ENCODE peak calls at places on chromosomes 11 and 22, in seven cellular contexts. V, D, T, Y, S, O and F are unnamed samples. For H3K36me3, the result is how much of the 10 kb centered on the place peaks cover.

GRCh38 chr22:36423461-36424404 is 36.0 kb upstream of the MYH9 start:
- DNase-seq in D (no peak), O (peak), Y (no peak), V (no peak), S (no peak), T (no peak), F (no peak)

GRCh38 chr11:8865304-8865703 is 45.7 kb upstream of the AKIP1 start:
- DNase-seq in V (no peak), O (no peak), T (no peak), S (no peak), Y (no peak), D (no peak), F (no peak)

GRCh38 chr22:44464000-44464399 is 34.0 kb downstream of the RTL6 start:
- DNase-seq in S (no peak), D (no peak), Y (no peak), T (no peak), O (no peak), V (no peak), F (no peak)

GRCh38 chr11:118108513-118108912 is 21.8 kb upstream of the SMIM35 start:
- DNase-seq in T (no peak), Y (no peak), S (no peak), D (no peak), O (no peak), V (no peak), F (no peak)

GRCh38 chr11:16356057-16356750 is at the start of gene SOX6:
- DNase-seq in V (no peak), D (no peak), Y (no peak), S (no peak), O (peak), T (no peak), F (no peak)

GRCh38 chr11:86408845-86409244 is 34.2 kb downstream of the CCDC81 start:
- DNase-seq in S (no peak), V (no peak), O (no peak), D (no peak), Y (no peak), T (no peak), F (no peak)

GRCh38 chr11:100297516-100297915 is 389.6 kb upstream of the ARHGAP42 start:
- DNase-seq in O (peak), T (no peak), V (no peak), Y (no peak), D (no peak), S (no peak), F (no peak)

GRCh38 chr11:2940166-2940929 is 11.1 kb upstream of the PHLDA2 start:
- DNase-seq in S (peak), Y (no peak), D (no peak), O (no peak), T (peak), V (no peak), F (peak)

GRCh38 chr22:50470491-50470890 is 4.3 kb downstream of the SBF1 start:
- DNase-seq in D (no peak), O (no peak), T (no peak), S (peak), V (peak), Y (no peak), F (peak)

GRCh38 chr11:1830500-1831223 is 4.1 kb upstream of the SYT8 start:
- DNase-seq in Y (no peak), O (no peak), V (no peak), S (peak), D (no peak), T (peak), F (peak)

GRCh38 chr22:35498026-35498425 is 42.6 kb upstream of the RASD2 start:
- DNase-seq in Y (no peak), O (no peak), S (no peak), V (no peak), T (no peak), D (no peak), F (no peak)

GRCh38 chr11:104897891-104898684 is at the start of gene CASP12:
- DNase-seq in S (no peak), Y (no peak), O (peak), V (no peak), T (no peak), D (no peak), F (no peak)

GRCh38 chr11:130219148-130219547 is 59.6 kb downstream of the ST14 start:
- DNase-seq in O (no peak), V (no peak), D (no peak), T (peak), S (no peak), Y (no peak), F (no peak)

GRCh38 chr11:82356316-82356715 is 377.3 kb downstream of the FAM181B start:
- DNase-seq in V (no peak), O (no peak), Y (no peak), S (no peak), T (no peak), D (no peak), F (no peak)

GRCh38 chr11:1194231-1194976 is 28.5 kb upstream of the MUC5B start:
- DNase-seq in T (peak), O (no peak), S (no peak), D (peak), V (no peak), Y (no peak), F (peak)

GRCh38 chr11:808427-809286 is 1.1 kb upstream of the RPLP2 start:
- DNase-seq in O (no peak), T (no peak), Y (no peak), D (no peak), S (no peak), V (peak), F (no peak)

GRCh38 chr22:27480487-27480886 is 321.1 kb downstream of the MN1 start:
- DNase-seq in S (no peak), O (no peak), V (no peak), Y (no peak), T (no peak), D (no peak), F (no peak)

GRCh38 chr22:28883917-28884753 is 763 bp downstream of the ZNRF3 start:
- DNase-seq in S (peak), D (peak), V (peak), T (peak), Y (no peak), O (peak), F (peak)

GRCh38 chr11:134119094-134119493 is 50.2 kb downstream of the JAM3 start:
- DNase-seq in D (no peak), Y (no peak), O (peak), S (no peak), T (no peak), V (no peak), F (no peak)

GRCh38 chr11:67438121-67438902 is 830 bp upstream of the PTPRCAP start:
- DNase-seq in O (no peak), Y (no peak), D (no peak), S (no peak), V (no peak), T (no peak), F (peak)

GRCh38 chr11:70399681-70400112 is 1.4 kb downstream of the CTTN start:
- DNase-seq in O (peak), T (peak), V (no peak), D (peak), Y (peak), S (peak), F (peak)

GRCh38 chr11:69705246-69705856 is 1.5 kb upstream of the FGF19 start:
- DNase-seq in D (no peak), T (no peak), V (no peak), Y (no peak), S (no peak), O (no peak), F (no peak)

GRCh38 chr11:3106736-3107524 is 49.7 kb upstream of the CARS1 start:
- DNase-seq in Y (no peak), V (no peak), T (peak), D (no peak), O (no peak), S (peak), F (no peak)

GRCh38 chr11:114399903-114400221 is 449 bp downstream of the C11orf71 start:
- DNase-seq in T (no peak), O (no peak), S (no peak), V (peak), D (peak), Y (no peak), F (no peak)

GRCh38 chr11:64747961-64748715 is 4.2 kb upstream of the RASGRP2 start:
- DNase-seq in S (no peak), O (no peak), V (no peak), D (no peak), Y (peak), T (no peak), F (no peak)

GRCh38 chr11:114138411-114138810 is 78.9 kb downstream of the ZBTB16 start:
- DNase-seq in O (no peak), Y (no peak), V (no peak), T (no peak), D (no peak), S (no peak), F (no peak)

GRCh38 chr11:65743928-65744698 is 23.5 kb upstream of the RNASEH2C start:
- DNase-seq in D (no peak), T (no peak), V (peak), Y (no peak), S (peak), O (no peak), F (peak)

GRCh38 chr22:44825310-44826150 is 73.2 kb downstream of the ARHGAP8 start:
- DNase-seq in T (no peak), S (no peak), Y (no peak), V (no peak), D (no peak), O (no peak), F (peak)

GRCh38 chr11:77299528-77299993 is 1.9 kb downstream of the GDPD4 start:
- DNase-seq in D (no peak), V (no peak), T (no peak), O (no peak), Y (no peak), S (no peak), F (peak)

GRCh38 chr22:23539135-23539838 is 40.8 kb downstream of the IGLL1 start:
- DNase-seq in T (peak), O (peak), V (peak), S (peak), D (peak), Y (no peak), F (peak)
- H3K4me3 ChIP-seq in T (no peak), O (no peak), V (peak), S (no peak), D (no peak), Y (no peak), F (no peak)

GRCh38 chr11:46533396-46534110 is 60.3 kb downstream of the AMBRA1 start:
- DNase-seq in O (no peak), T (no peak), Y (no peak), V (no peak), S (no peak), D (no peak), F (no peak)

GRCh38 chr11:46537851-46538295 is 56.0 kb downstream of the AMBRA1 start:
- DNase-seq in T (peak), Y (no peak), V (peak), S (peak), D (no peak), O (peak), F (peak)

GRCh38 chr11:46535688-46536087 is 58.1 kb downstream of the AMBRA1 start:
- DNase-seq in V (no peak), Y (no peak), S (no peak), D (no peak), O (no peak), T (no peak), F (no peak)

GRCh38 chr11:46534713-46535112 is 59.1 kb downstream of the AMBRA1 start:
- DNase-seq in D (no peak), S (no peak), Y (no peak), O (no peak), T (no peak), V (no peak), F (no peak)

DNA sequence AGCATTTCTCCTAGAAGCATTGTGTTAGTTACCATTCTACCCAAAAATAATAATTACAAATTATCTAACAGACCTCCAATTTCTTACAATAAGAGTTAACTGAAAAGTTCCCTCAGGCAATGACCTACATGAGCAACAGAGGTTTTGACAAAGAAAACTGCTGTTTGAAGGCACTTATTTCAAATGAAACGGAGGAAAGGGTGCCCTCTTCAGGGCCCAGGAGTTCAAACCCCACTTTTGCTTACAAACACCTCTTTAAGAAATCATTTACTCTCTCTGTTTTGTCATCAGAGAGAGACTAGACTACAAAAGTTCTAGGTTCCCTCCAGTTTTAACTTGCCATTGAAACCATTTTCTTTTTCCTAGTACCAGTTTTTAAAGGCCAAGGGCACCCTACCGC is 56.7 kb downstream of the AMBRA1 start:
- DNase-seq in T (no peak), V (no peak), Y (no peak), S (no peak), D (no peak), O (no peak), F (no peak)
- TF ChIP-seq CTCF in T (no peak), V (no peak), Y (peak), S (no peak), D (no peak), O (peak), F (no peak)

GRCh38 chr22:38729946-38730345 is 24.2 kb downstream of the GTPBP1 start:
- DNase-seq in T (no peak), O (no peak), S (no peak), D (no peak), Y (no peak), V (peak), F (no peak)

GRCh38 chr22:38732251-38732815 is 23.5 kb downstream of the SUN2 start:
- DNase-seq in S (no peak), Y (no peak), T (no peak), O (no peak), V (peak), D (no peak), F (no peak)

GRCh38 chr22:38731703-38732161 is 24.1 kb downstream of the SUN2 start:
- DNase-seq in T (no peak), Y (no peak), V (no peak), O (no peak), D (no peak), S (no peak), F (no peak)

GRCh38 chr22:38728899-38729796 is 23.4 kb downstream of the GTPBP1 start:
- DNase-seq in Y (no peak), D (no peak), V (peak), T (no peak), O (no peak), S (no peak), F (peak)

GRCh38 chr22:38730411-38730871 is 24.7 kb downstream of the GTPBP1 start:
- DNase-seq in V (peak), S (no peak), D (no peak), O (no peak), Y (no peak), T (no peak), F (no peak)
- H3K36me3 ChIP-seq in V (under half), S (under half), D (half or more), O (half or more), Y (half or more), T (under half), F (under half)

GRCh38 chr22:43260818-43261217 is 73.9 kb upstream of the TTLL12 start:
- DNase-seq in D (no peak), O (peak), S (no peak), Y (no peak), V (no peak), T (no peak), F (no peak)

GRCh38 chr22:43263645-43264514 is 76.9 kb upstream of the TTLL12 start:
- DNase-seq in S (peak), Y (no peak), T (peak), V (peak), D (peak), O (peak), F (peak)

GRCh38 chr22:43266117-43266516 is 77.1 kb downstream of the SCUBE1 start:
- DNase-seq in O (no peak), D (no peak), S (no peak), T (no peak), Y (no peak), V (no peak), F (no peak)

GRCh38 chr22:43260346-43260745 is 73.4 kb upstream of the TTLL12 start:
- DNase-seq in Y (no peak), D (no peak), S (no peak), O (no peak), T (no peak), V (no peak), F (no peak)

DNA sequence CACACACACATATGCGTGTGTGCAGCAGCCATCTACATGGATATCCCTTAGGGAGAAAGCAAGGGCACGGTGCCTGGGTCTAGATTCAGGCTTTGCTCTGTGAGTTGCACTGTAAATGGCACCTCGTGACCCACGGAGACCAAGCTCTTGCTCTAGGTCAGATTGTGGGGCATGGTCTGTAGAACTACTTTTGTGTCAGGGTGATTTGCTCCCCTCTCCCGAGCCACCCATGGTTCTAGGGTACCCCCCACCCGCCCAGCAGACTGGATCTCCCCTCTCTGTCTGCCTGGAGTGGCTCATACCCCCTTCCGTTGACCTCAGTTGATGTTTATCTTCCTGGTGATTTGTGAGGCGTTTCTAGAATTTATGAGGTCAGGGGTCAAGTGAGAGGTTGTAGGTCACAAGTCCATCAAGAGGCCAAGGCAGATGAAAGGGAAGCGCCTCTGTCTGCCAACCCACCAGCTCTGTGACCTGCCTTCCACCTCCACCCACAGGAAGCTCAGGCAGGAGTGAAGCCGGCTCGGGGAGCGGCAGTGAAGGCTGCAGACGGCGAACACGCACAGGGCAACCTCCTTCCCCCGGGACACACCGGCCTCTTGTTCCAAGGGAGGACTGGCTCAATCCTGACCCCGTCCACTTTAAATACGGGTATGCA is 76.2 kb upstream of the TTLL12 start:
- DNase-seq in D (no peak), O (peak), T (peak), S (no peak), Y (no peak), V (no peak), F (peak)
- H3K4me3 ChIP-seq in D (no peak), O (no peak), T (no peak), S (peak), Y (no peak), V (no peak), F (no peak)

DNA sequence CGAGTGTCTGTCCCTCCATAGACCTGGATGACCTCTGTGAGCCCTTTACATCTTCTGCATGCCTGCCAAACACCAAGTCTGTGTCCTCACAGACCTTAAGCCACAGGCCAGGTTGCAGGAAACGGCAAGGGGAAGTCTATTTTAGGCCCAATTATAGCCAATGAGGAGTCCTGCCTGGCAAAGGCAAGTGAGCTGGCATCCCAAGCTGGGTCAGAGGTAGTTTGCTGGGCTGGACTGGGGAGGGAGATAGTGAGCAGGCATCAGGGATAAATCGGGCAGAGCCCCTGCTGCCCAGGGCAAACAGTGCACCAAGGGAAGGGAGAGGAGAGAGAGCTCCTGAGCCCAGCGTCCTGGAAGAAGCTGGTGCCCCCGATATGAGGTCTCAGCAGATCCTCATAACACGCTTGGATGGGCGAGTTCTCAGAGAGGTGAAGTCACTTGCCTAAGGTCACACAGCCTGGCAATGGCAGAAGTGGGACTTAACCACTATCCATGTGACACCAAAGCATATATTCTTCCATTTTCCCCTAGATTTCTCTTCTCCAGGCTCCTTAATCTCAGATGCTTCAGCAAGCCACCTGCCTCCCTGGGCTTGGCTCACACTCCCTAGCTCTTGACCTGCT is 3.7 kb upstream of the RELT start:
- DNase-seq in Y (no peak), T (no peak), D (no peak), V (peak), S (no peak), O (peak), F (no peak)
- TF ChIP-seq CTCF in Y (peak), T (no peak), D (no peak), V (peak), S (no peak), O (peak), F (no peak)

GRCh38 chr11:121486054-121486453 is 33.3 kb upstream of the SORL1-AS1 start:
- DNase-seq in Y (no peak), D (no peak), T (no peak), O (no peak), V (no peak), S (no peak), F (no peak)

GRCh38 chr11:121485221-121485620 is 32.5 kb upstream of the SORL1-AS1 start:
- DNase-seq in D (no peak), S (no peak), V (no peak), T (no peak), O (no peak), Y (no peak), F (no peak)

GRCh38 chr11:121488145-121488544 is 35.4 kb upstream of the SORL1-AS1 start:
- DNase-seq in T (no peak), S (no peak), O (no peak), D (no peak), V (no peak), Y (no peak), F (no peak)

GRCh38 chr11:121488641-121489040 is 35.9 kb upstream of the SORL1-AS1 start:
- DNase-seq in V (no peak), S (no peak), D (no peak), T (no peak), Y (no peak), O (no peak), F (no peak)

GRCh38 chr11:121487191-121487590 is 34.4 kb upstream of the SORL1-AS1 start:
- DNase-seq in O (no peak), V (no peak), T (no peak), S (no peak), Y (no peak), D (no peak), F (no peak)
- H3K36me3 ChIP-seq in O (under half), V (under half), T (under half), S (under half), Y (under half), D (under half), F (under half)